ENCODE peak calls at places on chromosomes 13 and 19, in seven cellular contexts. One of them, this sample, is unnamed.

GRCh38 chr13:100128373-100128772 is 39.5 kb downstream of the PCCA start:
- DNase-seq in NB4: peak; percentile 45
- DNase-seq in posterior vena cava: no peak
- DNase-seq in amniotic stem cell: no peak
- DNase-seq in T-helper 1 cell: no peak
- DNase-seq in left colon: no peak
- DNase-seq in C1 segment of cervical spinal cord: no peak
- DNase-seq in this sample: no peak

GRCh38 chr13:100733261-100733660 is 58.7 kb upstream of the TMTC4 start:
- DNase-seq in posterior vena cava: no peak
- DNase-seq in T-helper 1 cell: no peak
- DNase-seq in left colon: no peak
- DNase-seq in NB4: no peak
- DNase-seq in amniotic stem cell: no peak
- DNase-seq in C1 segment of cervical spinal cord: no peak
- DNase-seq in this sample: no peak

GRCh38 chr13:43522788-43523187 is 264.0 kb downstream of the ENOX1 start:
- DNase-seq in C1 segment of cervical spinal cord: no peak
- DNase-seq in T-helper 1 cell: no peak
- DNase-seq in posterior vena cava: no peak
- DNase-seq in left colon: no peak
- DNase-seq in amniotic stem cell: no peak
- DNase-seq in NB4: no peak
- DNase-seq in this sample: no peak

GRCh38 chr13:112118451-112119064 is 51.6 kb downstream of the SOX1 start:
- DNase-seq in T-helper 1 cell: no peak
- DNase-seq in NB4: no peak
- DNase-seq in left colon: no peak
- DNase-seq in posterior vena cava: no peak
- DNase-seq in C1 segment of cervical spinal cord: no peak
- DNase-seq in amniotic stem cell: no peak
- DNase-seq in this sample: no peak

GRCh38 chr19:661427-662196 is 1.4 kb downstream of the RNF126 start:
- DNase-seq in C1 segment of cervical spinal cord: no peak
- DNase-seq in posterior vena cava: no peak
- DNase-seq in NB4: peak; percentile 54
- DNase-seq in T-helper 1 cell: peak; percentile 65
- DNase-seq in amniotic stem cell: no peak
- DNase-seq in left colon: no peak
- DNase-seq in this sample: peak; percentile 48

GRCh38 chr13:28636078-28636477 is 22.9 kb upstream of the POMP start:
- DNase-seq in posterior vena cava: no peak
- DNase-seq in left colon: no peak
- DNase-seq in C1 segment of cervical spinal cord: no peak
- DNase-seq in NB4: no peak
- DNase-seq in T-helper 1 cell: no peak
- DNase-seq in amniotic stem cell: no peak
- DNase-seq in this sample: no peak

GRCh38 chr19:41821003-41821735 is 23.3 kb downstream of the LYPD4 start:
- DNase-seq in NB4: peak; percentile 52
- DNase-seq in T-helper 1 cell: peak; percentile 6
- DNase-seq in posterior vena cava: no peak
- DNase-seq in C1 segment of cervical spinal cord: no peak
- DNase-seq in left colon: no peak
- DNase-seq in amniotic stem cell: no peak
- DNase-seq in this sample: peak; percentile 81

GRCh38 chr19:7602935-7603497 is 7.4 kb downstream of the CAMSAP3 start:
- DNase-seq in posterior vena cava: no peak
- DNase-seq in amniotic stem cell: no peak
- DNase-seq in T-helper 1 cell: no peak
- DNase-seq in NB4: no peak
- DNase-seq in C1 segment of cervical spinal cord: no peak
- DNase-seq in left colon: no peak
- DNase-seq in this sample: no peak

GRCh38 chr13:107450931-107451330 is 764.4 kb downstream of the LIG4 start:
- DNase-seq in amniotic stem cell: peak; percentile 92
- DNase-seq in T-helper 1 cell: no peak
- DNase-seq in NB4: peak; percentile 9
- DNase-seq in left colon: no peak
- DNase-seq in posterior vena cava: peak; percentile 84
- DNase-seq in C1 segment of cervical spinal cord: no peak
- DNase-seq in this sample: no peak

GRCh38 chr13:68608147-68608546 is 1378.0 kb upstream of the PCDH9 start:
- DNase-seq in C1 segment of cervical spinal cord: no peak
- DNase-seq in posterior vena cava: no peak
- DNase-seq in T-helper 1 cell: no peak
- DNase-seq in NB4: no peak
- DNase-seq in left colon: no peak
- DNase-seq in amniotic stem cell: no peak
- DNase-seq in this sample: no peak

GRCh38 chr19:12733369-12733896 is 1.1 kb downstream of the TRIR start:
- DNase-seq in amniotic stem cell: no peak
- DNase-seq in T-helper 1 cell: peak; percentile 26
- DNase-seq in C1 segment of cervical spinal cord: no peak
- DNase-seq in posterior vena cava: no peak
- DNase-seq in NB4: peak; percentile 77
- DNase-seq in left colon: no peak
- DNase-seq in this sample: peak; percentile 87

GRCh38 chr13:39956036-39956435 is 300.6 kb downstream of the COG6 start:
- DNase-seq in C1 segment of cervical spinal cord: no peak
- DNase-seq in NB4: no peak
- DNase-seq in left colon: no peak
- DNase-seq in posterior vena cava: no peak
- DNase-seq in T-helper 1 cell: no peak
- DNase-seq in amniotic stem cell: no peak
- DNase-seq in this sample: no peak